ENCODE peak calls at places on chromosomes 13 and 19, in four cellular contexts. One of them, this sample, is unnamed.

GRCh38 chr19:5470264-5470671 is 15.1 kb downstream of the ZNRF4 start:
- DNase-seq in H1: no peak
- DNase-seq in GM12878: no peak
- DNase-seq in HepG2: peak; percentile 88
- DNase-seq in this sample: no peak

GRCh38 chr13:30841161-30841560 is 64.9 kb upstream of the MEDAG start:
- DNase-seq in H1: no peak
- DNase-seq in GM12878: no peak
- DNase-seq in HepG2: no peak
- DNase-seq in this sample: no peak

GRCh38 chr19:38223119-38223523 is 901 bp downstream of the DPF1 start:
- DNase-seq in H1: no peak
- DNase-seq in GM12878: no peak
- DNase-seq in HepG2: no peak
- DNase-seq in this sample: no peak

GRCh38 chr13:32246468-32246867 is 68.7 kb downstream of the ZAR1L start:
- DNase-seq in H1: peak; percentile 80
- DNase-seq in GM12878: no peak
- DNase-seq in HepG2: peak; percentile 67
- DNase-seq in this sample: peak; percentile 44

GRCh38 chr19:14090509-14091085 is at the start of gene SAMD1:
- DNase-seq in H1: peak; percentile 67
- DNase-seq in GM12878: no peak
- DNase-seq in HepG2: peak; percentile 73
- DNase-seq in this sample: no peak

GRCh38 chr13:94968040-94968756 is 255.9 kb upstream of the SOX21 start:
- DNase-seq in H1: peak; percentile 83
- DNase-seq in GM12878: no peak
- DNase-seq in HepG2: no peak
- DNase-seq in this sample: no peak

GRCh38 chr13:50131998-50132936 is 117.0 kb downstream of the KCNRG start:
- DNase-seq in H1: no peak
- DNase-seq in GM12878: no peak
- DNase-seq in HepG2: no peak
- DNase-seq in this sample: no peak

GRCh38 chr19:44050740-44051653 is 839 bp upstream of the ZNF223 start:
- DNase-seq in H1: no peak
- DNase-seq in GM12878: no peak
- DNase-seq in HepG2: no peak
- DNase-seq in this sample: no peak

GRCh38 chr19:38617764-38618589 is at the start of gene MAP4K1:
- DNase-seq in H1: no peak
- DNase-seq in GM12878: peak; percentile 88
- DNase-seq in HepG2: no peak
- DNase-seq in this sample: no peak

GRCh38 chr13:76307157-76307556 is 579.0 kb downstream of the KCTD12 start:
- DNase-seq in H1: no peak
- DNase-seq in GM12878: no peak
- DNase-seq in HepG2: no peak
- DNase-seq in this sample: no peak

GRCh38 chr13:98919566-98919965 is 58.3 kb downstream of the DOCK9 start:
- DNase-seq in H1: no peak
- DNase-seq in GM12878: no peak
- DNase-seq in HepG2: no peak
- DNase-seq in this sample: no peak

GRCh38 chr19:39497850-39498261 is 891 bp upstream of the DLL3 start:
- DNase-seq in H1: peak; percentile 85
- DNase-seq in GM12878: no peak
- DNase-seq in HepG2: peak; percentile 36
- DNase-seq in this sample: no peak

GRCh38 chr13:94703721-94704314 is 8.5 kb downstream of the SOX21 start:
- DNase-seq in H1: peak; percentile 57
- DNase-seq in GM12878: no peak
- DNase-seq in HepG2: no peak
- DNase-seq in this sample: no peak

GRCh38 chr13:43270043-43270830 is 246.9 kb downstream of the DNAJC15 start:
- DNase-seq in H1: no peak
- DNase-seq in GM12878: no peak
- DNase-seq in HepG2: no peak
- DNase-seq in this sample: peak; percentile 6

GRCh38 chr19:12450817-12451216 is 10.0 kb upstream of the ZNF443 start:
- DNase-seq in H1: no peak
- DNase-seq in GM12878: no peak
- DNase-seq in HepG2: no peak
- DNase-seq in this sample: no peak

GRCh38 chr13:42762917-42763316 is 18.5 kb upstream of the FAM216B start:
- DNase-seq in H1: no peak
- DNase-seq in GM12878: no peak
- DNase-seq in HepG2: no peak
- DNase-seq in this sample: no peak

GRCh38 chr13:81393686-81394085 is 1052.8 kb upstream of the SPRY2 start:
- DNase-seq in H1: no peak
- DNase-seq in GM12878: no peak
- DNase-seq in HepG2: no peak
- DNase-seq in this sample: no peak

GRCh38 chr13:95552539-95553270 is at the start of gene CLDN10:
- DNase-seq in H1: peak; percentile 94
- DNase-seq in GM12878: no peak
- DNase-seq in HepG2: no peak
- DNase-seq in this sample: peak; percentile 63

GRCh38 chr13:46355088-46355468 is 32.0 kb downstream of the RUBCNL start:
- DNase-seq in H1: no peak
- DNase-seq in GM12878: no peak
- DNase-seq in HepG2: no peak
- DNase-seq in this sample: peak; percentile 2

GRCh38 chr13:113552079-113552478 is 32.5 kb upstream of the TFDP1 start:
- DNase-seq in H1: peak; percentile 35
- DNase-seq in GM12878: no peak
- DNase-seq in HepG2: no peak
- DNase-seq in this sample: no peak

GRCh38 chr19:52786078-52786463 is 520 bp downstream of the ZNF600 start:
- DNase-seq in H1: peak; percentile 55
- DNase-seq in GM12878: no peak
- DNase-seq in HepG2: no peak
- DNase-seq in this sample: no peak

GRCh38 chr13:99265823-99266426 is 7.7 kb upstream of the GPR18 start:
- DNase-seq in H1: no peak
- DNase-seq in GM12878: no peak
- DNase-seq in HepG2: peak; percentile 46
- DNase-seq in this sample: no peak

DNA sequence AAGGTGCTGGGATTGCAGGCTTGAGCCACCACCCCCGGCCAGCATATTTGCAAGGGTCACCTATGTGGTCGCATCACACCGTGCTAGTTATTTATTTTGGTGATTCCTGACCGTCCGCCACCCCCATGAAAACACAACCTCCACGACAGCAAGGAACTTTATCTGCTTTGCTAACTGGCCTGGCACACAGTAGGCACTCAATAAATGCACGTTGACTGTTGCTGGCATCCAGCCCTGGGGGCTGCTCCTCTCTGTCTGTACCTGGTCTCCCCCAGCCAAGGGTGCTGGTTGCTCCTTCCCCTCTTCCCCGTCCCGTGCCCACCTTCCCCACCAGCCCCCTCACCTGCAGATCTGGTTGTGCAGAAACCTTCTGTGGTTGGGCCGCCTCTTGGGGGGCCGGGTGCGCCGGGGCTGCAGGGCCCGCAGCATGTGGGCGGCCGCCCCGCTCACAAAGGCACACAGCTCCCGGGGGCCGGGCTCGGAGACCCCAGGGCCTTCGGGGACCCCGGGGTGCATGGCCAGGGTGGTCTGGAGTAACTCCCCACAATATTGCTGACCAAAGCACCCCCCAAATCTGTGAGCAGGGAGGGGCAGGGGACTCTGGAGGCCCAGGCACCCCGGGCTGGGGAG is 397 bp downstream of the C19orf85 start:
- DNase-seq in H1: peak; percentile 44
- DNase-seq in GM12878: no peak
- DNase-seq in HepG2: no peak
- DNase-seq in this sample: no peak
- H3K9ac ChIP-seq in H1: no peak overlapping the region
- H3K9ac ChIP-seq in GM12878: no peak overlapping the region
- H3K9ac ChIP-seq in HepG2: no peak overlapping the region
- H3K9ac ChIP-seq in this sample: peak overlapping the region; percentile 64

DNA sequence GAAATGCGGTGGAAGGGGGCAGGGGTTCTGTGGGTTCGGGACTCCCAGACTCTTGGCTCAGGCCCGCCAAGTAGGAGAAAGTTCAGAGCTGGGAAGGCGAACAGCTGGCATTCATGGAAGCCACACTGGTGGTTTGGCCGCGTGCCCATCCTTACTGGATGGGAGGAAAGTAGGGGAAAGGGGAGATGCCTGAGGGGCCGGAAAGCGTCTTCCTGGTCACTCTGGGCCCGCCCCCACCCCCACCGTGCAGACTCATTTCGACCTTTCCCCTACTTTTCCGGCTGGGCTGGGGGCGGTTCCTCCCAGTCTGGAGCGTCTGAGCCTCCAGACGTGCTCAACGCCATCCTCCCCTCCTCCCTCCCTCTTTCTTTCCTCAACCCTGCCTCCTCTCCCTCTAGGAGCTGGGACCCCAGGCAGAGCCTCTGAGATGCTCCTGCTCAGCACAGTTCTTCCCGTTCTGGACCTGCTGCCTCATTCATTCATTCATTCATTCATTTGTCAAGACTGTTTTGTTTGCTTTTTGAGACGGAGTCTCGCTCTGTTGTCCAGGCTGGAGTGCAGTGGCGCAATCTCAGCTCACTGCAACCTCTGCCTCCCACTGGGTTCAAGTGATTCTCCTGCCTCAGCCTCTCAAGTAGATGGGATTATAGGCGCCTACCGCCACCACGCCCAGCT is 3.5 kb downstream of the ANGPTL4 start:
- DNase-seq in H1: peak; percentile 61
- DNase-seq in GM12878: no peak
- DNase-seq in HepG2: no peak
- DNase-seq in this sample: no peak
- H3K4me3 ChIP-seq in H1: peak overlapping the region; percentile 42
- H3K4me3 ChIP-seq in GM12878: no peak overlapping the region
- H3K4me3 ChIP-seq in HepG2: peak overlapping the region; percentile 2
- H3K4me3 ChIP-seq in this sample: peak overlapping the region; percentile 19

GRCh38 chr19:55461974-55462628 is 659 bp upstream of the ISOC2 start:
- DNase-seq in H1: no peak
- DNase-seq in GM12878: no peak
- DNase-seq in HepG2: peak; percentile 50
- DNase-seq in this sample: no peak

GRCh38 chr19:55460670-55461258 is 678 bp downstream of the ISOC2 start:
- DNase-seq in H1: peak; percentile 92
- DNase-seq in GM12878: no peak
- DNase-seq in HepG2: peak; percentile 84
- DNase-seq in this sample: peak; percentile 28

GRCh38 chr19:55459551-55459949 is 1.9 kb downstream of the ISOC2 start:
- DNase-seq in H1: no peak
- DNase-seq in GM12878: no peak
- DNase-seq in HepG2: no peak
- DNase-seq in this sample: no peak

GRCh38 chr19:55461259-55461973 is at the start of gene ISOC2:
- DNase-seq in H1: peak; percentile 100
- DNase-seq in GM12878: peak; percentile 98
- DNase-seq in HepG2: peak; percentile 98
- DNase-seq in this sample: peak; percentile 98

DNA sequence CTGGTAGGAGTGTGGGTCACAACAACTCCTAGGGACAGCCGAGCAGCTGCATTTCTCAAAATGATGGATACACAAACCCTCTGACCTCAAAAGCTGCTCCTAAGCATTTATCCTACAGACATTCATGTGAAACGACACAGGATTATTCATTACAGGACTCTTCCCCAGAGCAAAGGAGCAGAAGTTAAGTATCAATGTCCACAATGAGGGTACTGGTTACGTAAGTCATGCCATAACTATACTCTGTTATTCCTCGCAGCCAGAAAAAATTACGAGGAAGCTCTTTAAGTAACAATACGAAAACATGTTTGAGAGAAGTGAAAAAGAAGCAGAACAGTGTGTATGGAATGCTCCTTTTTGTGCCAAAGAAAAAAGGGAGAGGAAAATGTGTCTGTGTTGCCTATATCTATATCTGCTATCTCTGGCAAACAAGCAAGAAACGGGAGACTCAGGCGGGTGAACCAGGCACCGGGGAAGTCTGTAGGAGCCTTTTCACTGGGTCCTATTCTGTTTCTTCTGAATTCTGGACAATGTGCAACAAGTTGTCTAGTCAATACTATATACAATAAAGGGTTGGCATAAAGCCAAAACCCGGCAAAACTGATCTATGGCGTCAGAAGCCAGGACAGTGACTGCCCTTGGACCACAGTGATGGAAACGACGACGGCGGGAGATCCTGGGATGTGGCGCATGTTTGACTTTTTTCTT is 1.3 kb downstream of the ISOC2 start:
- DNase-seq in H1: no peak
- DNase-seq in GM12878: no peak
- DNase-seq in HepG2: peak; percentile 62
- DNase-seq in this sample: no peak
- TF ChIP-seq SUZ12 in H1: no peak
- TF ChIP-seq SUZ12 in GM12878: no peak
- TF ChIP-seq SUZ12 in HepG2: no peak
- TF ChIP-seq SUZ12 in this sample: no peak

GRCh38 chr19:34260771-34261173 is 6.4 kb downstream of the GARRE1 start:
- DNase-seq in H1: no peak
- DNase-seq in GM12878: no peak
- DNase-seq in HepG2: no peak
- DNase-seq in this sample: no peak

GRCh38 chr19:34265221-34265650 is 10.9 kb downstream of the GARRE1 start:
- DNase-seq in H1: no peak
- DNase-seq in GM12878: no peak
- DNase-seq in HepG2: no peak
- DNase-seq in this sample: no peak

GRCh38 chr19:34263745-34264237 is 9.4 kb downstream of the GARRE1 start:
- DNase-seq in H1: no peak
- DNase-seq in GM12878: no peak
- DNase-seq in HepG2: peak; percentile 36
- DNase-seq in this sample: no peak

GRCh38 chr19:34259367-34259865 is 5.1 kb downstream of the GARRE1 start:
- DNase-seq in H1: no peak
- DNase-seq in GM12878: no peak
- DNase-seq in HepG2: no peak
- DNase-seq in this sample: no peak

DNA sequence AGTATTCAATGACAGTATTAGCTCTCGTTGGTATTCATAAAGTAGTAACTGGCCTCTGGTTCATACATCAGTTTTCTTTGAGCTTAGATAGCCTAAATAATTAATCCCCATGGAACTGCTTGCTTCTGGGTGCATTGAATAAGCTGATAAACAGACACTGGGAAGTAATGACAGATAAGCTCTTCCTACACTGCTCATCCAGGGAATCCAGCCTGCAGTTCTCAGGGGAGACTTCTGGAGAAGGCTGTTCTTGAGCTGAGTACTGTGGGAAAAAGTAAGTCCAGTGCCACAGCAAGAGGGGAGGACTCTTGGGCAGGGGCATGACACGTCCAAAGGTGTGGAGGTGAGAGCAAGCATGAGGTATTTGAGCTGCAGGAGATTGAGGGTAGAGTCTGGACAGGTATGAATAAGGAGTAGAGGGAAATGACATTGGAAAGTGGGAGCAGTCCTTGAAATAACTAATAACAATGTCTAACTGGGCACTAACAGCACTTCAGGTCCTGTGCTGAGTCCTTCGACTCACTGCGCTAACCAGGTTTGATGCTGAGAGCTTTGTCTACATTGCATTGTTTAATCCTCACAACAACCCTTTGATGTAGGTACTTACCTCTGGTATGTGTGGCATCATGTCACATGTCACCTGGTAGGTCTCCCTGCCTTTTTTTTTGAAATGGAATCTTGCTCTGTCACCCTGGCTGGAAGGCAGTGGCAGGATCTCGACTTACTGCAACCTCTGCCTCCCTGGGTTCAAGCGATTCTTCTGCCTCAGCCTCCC is 7.2 kb downstream of the GARRE1 start:
- DNase-seq in H1: no peak
- DNase-seq in GM12878: no peak
- DNase-seq in HepG2: peak; percentile 84
- DNase-seq in this sample: no peak
- H3K9ac ChIP-seq in H1: no peak overlapping the region
- H3K9ac ChIP-seq in GM12878: no peak overlapping the region
- H3K9ac ChIP-seq in HepG2: no peak overlapping the region
- H3K9ac ChIP-seq in this sample: no peak overlapping the region